ENCODE peak calls at places on chromosome 22, in ten cellular contexts. Q is substantia nigra; C is stimulated activated CD8-positive, alpha-beta memory T cell treated with anti-CD3 and anti-CD28 coated beads, Interleukin-15, amount 100 ng/mL, for 4 hours; T is NCI-H2081; P is RWPE1; U is GM12891; Z is NCI-H1092; V is activated naive CD4-positive, alpha-beta T cell treated with anti-CD3 and anti-CD28 coated beads, Interleukin-2, amount 10 ng/mL, durations not matched to agents 7 days and 5 days; E is suprapubic skin; S is lower lobe of right lung. G is an unnamed sample.

GRCh38 chr22:44814266-44815098 is 62.1 kb downstream of the ARHGAP8 start:
- DNase-seq in S (no peak), V (peak), T (no peak), C (no peak), Q (no peak), Z (no peak), E (no peak), P (no peak), U (no peak), G (no peak)

GRCh38 chr22:35135165-35135564 is 69.2 kb downstream of the ISX start:
- DNase-seq in Q (no peak), T (no peak), V (no peak), P (no peak), E (no peak), U (no peak), S (no peak), C (no peak), Z (peak), G (no peak)

GRCh38 chr22:46088541-46089311 is 61.6 kb upstream of the PPARA start:
- DNase-seq in E (peak), P (no peak), Q (no peak), Z (no peak), U (no peak), C (no peak), T (no peak), S (peak), V (no peak), G (no peak)

GRCh38 chr22:23772315-23773246 is at the start of gene MMP11:
- DNase-seq in Z (peak), P (peak), T (peak), Q (no peak), S (peak), V (peak), U (peak), E (no peak), C (no peak), G (peak)

GRCh38 chr22:22109693-22110466 is 127.3 kb upstream of the TOP3B start:
- DNase-seq in T (no peak), P (no peak), Z (no peak), V (no peak), C (no peak), S (no peak), Q (no peak), E (no peak), U (no peak), G (no peak)

GRCh38 chr22:41353862-41354575 is 27.7 kb upstream of the TEF start:
- DNase-seq in Q (no peak), C (no peak), P (no peak), E (no peak), T (no peak), S (no peak), Z (no peak), V (no peak), U (no peak), G (no peak)

GRCh38 chr22:20982563-20982882 is 426 bp downstream of the LZTR1 start:
- DNase-seq in V (peak), C (no peak), S (no peak), U (no peak), E (no peak), Q (no peak), Z (no peak), P (peak), T (no peak), G (no peak)

GRCh38 chr22:41919357-41920224 is 4.7 kb upstream of the SHISA8 start:
- DNase-seq in C (no peak), P (no peak), T (no peak), U (peak), S (peak), E (no peak), Z (no peak), Q (peak), V (peak), G (no peak)

GRCh38 chr22:26986884-26987283 is 329.5 kb downstream of the MIAT start:
- DNase-seq in S (no peak), V (no peak), E (no peak), C (no peak), Z (no peak), U (no peak), T (no peak), Q (no peak), P (no peak), G (no peak)

GRCh38 chr22:38107692-38108515 is 2.6 kb downstream of the BAIAP2L2 start:
- DNase-seq in V (no peak), C (no peak), T (no peak), S (peak), Q (no peak), Z (no peak), E (no peak), U (no peak), P (no peak), G (no peak)

GRCh38 chr22:46103664-46104063 is 46.7 kb upstream of the PPARA start:
- DNase-seq in C (no peak), Z (no peak), Q (no peak), V (no peak), P (no peak), S (no peak), U (no peak), T (no peak), E (no peak), G (no peak)

GRCh38 chr22:20084547-20085413 is 4.7 kb downstream of the DGCR8 start:
- DNase-seq in T (no peak), Q (no peak), P (no peak), S (peak), V (peak), U (no peak), Z (no peak), E (no peak), C (no peak), G (no peak)

GRCh38 chr22:38218661-38219331 is 17.0 kb downstream of the MAFF start:
- DNase-seq in T (no peak), V (no peak), E (no peak), P (peak), Z (no peak), S (peak), U (no peak), Q (no peak), C (no peak), G (no peak)

G was measured in NCI-H774.